ENCODE peak calls at places on chromosome 16, in four cellular contexts. One of them, this sample, is unnamed.

GRCh38 chr16:75385507-75386152 is 47.7 kb downstream of the CFDP1 start:
- DNase-seq in HEK293T: peak; percentile 30
- DNase-seq in effector memory CD4-positive, alpha-beta T cell: no peak
- DNase-seq in nucleus accumbens: no peak
- DNase-seq in this sample: no peak

GRCh38 chr16:74570412-74571301 is 36.3 kb downstream of the GLG1 start:
- DNase-seq in nucleus accumbens: no peak
- DNase-seq in HEK293T: no peak
- DNase-seq in effector memory CD4-positive, alpha-beta T cell: no peak
- DNase-seq in this sample: no peak

GRCh38 chr16:87263418-87264052 is 53.7 kb downstream of the C16orf95 start:
- DNase-seq in nucleus accumbens: no peak
- DNase-seq in effector memory CD4-positive, alpha-beta T cell: no peak
- DNase-seq in HEK293T: no peak
- DNase-seq in this sample: no peak

GRCh38 chr16:85553436-85554113 is 59.5 kb upstream of the GSE1 start:
- DNase-seq in HEK293T: peak; percentile 51
- DNase-seq in nucleus accumbens: no peak
- DNase-seq in effector memory CD4-positive, alpha-beta T cell: peak; percentile 16
- DNase-seq in this sample: no peak

GRCh38 chr16:46974352-46974751 is 878 bp upstream of the DNAJA2 start:
- DNase-seq in HEK293T: peak; percentile 22
- DNase-seq in effector memory CD4-positive, alpha-beta T cell: no peak
- DNase-seq in nucleus accumbens: no peak
- DNase-seq in this sample: no peak

GRCh38 chr16:46712911-46713310 is 23.5 kb downstream of the ORC6 start:
- DNase-seq in effector memory CD4-positive, alpha-beta T cell: no peak
- DNase-seq in HEK293T: no peak
- DNase-seq in nucleus accumbens: no peak
- DNase-seq in this sample: no peak

GRCh38 chr16:69626256-69626655 is 60.5 kb downstream of the NFAT5 start:
- DNase-seq in HEK293T: no peak
- DNase-seq in effector memory CD4-positive, alpha-beta T cell: no peak
- DNase-seq in nucleus accumbens: no peak
- DNase-seq in this sample: no peak

GRCh38 chr16:57764006-57764340 is 28.4 kb downstream of the KATNB1 start:
- DNase-seq in HEK293T: no peak
- DNase-seq in effector memory CD4-positive, alpha-beta T cell: no peak
- DNase-seq in nucleus accumbens: no peak
- DNase-seq in this sample: no peak

GRCh38 chr16:2720719-2721633 is 952 bp upstream of the PRSS27 start:
- DNase-seq in nucleus accumbens: peak; percentile 36
- DNase-seq in HEK293T: peak; percentile 92
- DNase-seq in effector memory CD4-positive, alpha-beta T cell: peak; percentile 77
- DNase-seq in this sample: peak; percentile 82

GRCh38 chr16:13913374-13914292 is 6.3 kb upstream of the ERCC4 start:
- DNase-seq in nucleus accumbens: no peak
- DNase-seq in effector memory CD4-positive, alpha-beta T cell: no peak
- DNase-seq in HEK293T: no peak
- DNase-seq in this sample: no peak

GRCh38 chr16:87832759-87833502 is 36.4 kb downstream of the SLC7A5 start:
- DNase-seq in nucleus accumbens: no peak
- DNase-seq in HEK293T: no peak
- DNase-seq in effector memory CD4-positive, alpha-beta T cell: no peak
- DNase-seq in this sample: no peak

GRCh38 chr16:15502041-15502725 is 67.8 kb downstream of the BMERB1 start:
- DNase-seq in nucleus accumbens: no peak
- DNase-seq in HEK293T: peak; percentile 74
- DNase-seq in effector memory CD4-positive, alpha-beta T cell: no peak
- DNase-seq in this sample: no peak

GRCh38 chr16:13907431-13907830 is 12.5 kb upstream of the ERCC4 start:
- DNase-seq in HEK293T: no peak
- DNase-seq in effector memory CD4-positive, alpha-beta T cell: no peak
- DNase-seq in nucleus accumbens: no peak
- DNase-seq in this sample: no peak

GRCh38 chr16:84378099-84378498 is 9.8 kb downstream of the ATP2C2 start:
- DNase-seq in HEK293T: no peak
- DNase-seq in effector memory CD4-positive, alpha-beta T cell: no peak
- DNase-seq in nucleus accumbens: no peak
- DNase-seq in this sample: no peak

GRCh38 chr16:87077750-87078127 is 239.5 kb downstream of the C16orf95 start:
- DNase-seq in HEK293T: no peak
- DNase-seq in effector memory CD4-positive, alpha-beta T cell: no peak
- DNase-seq in nucleus accumbens: no peak
- DNase-seq in this sample: no peak

GRCh38 chr16:4535627-4536108 is 2.9 kb downstream of the CDIP1 start:
- DNase-seq in HEK293T: no peak
- DNase-seq in nucleus accumbens: no peak
- DNase-seq in effector memory CD4-positive, alpha-beta T cell: no peak
- DNase-seq in this sample: no peak

GRCh38 chr16:20740007-20740883 is 1.4 kb downstream of the THUMPD1 start:
- DNase-seq in HEK293T: no peak
- DNase-seq in nucleus accumbens: no peak
- DNase-seq in effector memory CD4-positive, alpha-beta T cell: no peak
- DNase-seq in this sample: no peak

GRCh38 chr16:67993207-67994036 is 5.9 kb downstream of the DPEP2 start:
- DNase-seq in effector memory CD4-positive, alpha-beta T cell: peak; percentile 66
- DNase-seq in HEK293T: peak; percentile 91
- DNase-seq in nucleus accumbens: peak; percentile 23
- DNase-seq in this sample: peak; percentile 45

GRCh38 chr16:89598199-89598598 is 15.2 kb upstream of the DPEP1 start:
- DNase-seq in HEK293T: peak; percentile 35
- DNase-seq in effector memory CD4-positive, alpha-beta T cell: no peak
- DNase-seq in nucleus accumbens: no peak
- DNase-seq in this sample: no peak

GRCh38 chr16:30368122-30368791 is 2.0 kb downstream of the TBC1D10B start:
- DNase-seq in HEK293T: no peak
- DNase-seq in nucleus accumbens: no peak
- DNase-seq in effector memory CD4-positive, alpha-beta T cell: no peak
- DNase-seq in this sample: no peak

GRCh38 chr16:46883353-46883689 is 841 bp upstream of the GPT2 start:
- DNase-seq in HEK293T: no peak
- DNase-seq in nucleus accumbens: peak; percentile 47
- DNase-seq in effector memory CD4-positive, alpha-beta T cell: no peak
- DNase-seq in this sample: no peak

GRCh38 chr16:57889960-57890751 is 80.8 kb downstream of the CNGB1 start:
- DNase-seq in effector memory CD4-positive, alpha-beta T cell: no peak
- DNase-seq in HEK293T: no peak
- DNase-seq in nucleus accumbens: no peak
- DNase-seq in this sample: no peak

GRCh38 chr16:4511441-4512082 is 27.0 kb downstream of the CDIP1 start:
- DNase-seq in effector memory CD4-positive, alpha-beta T cell: no peak
- DNase-seq in nucleus accumbens: peak; percentile 23
- DNase-seq in HEK293T: peak; percentile 71
- DNase-seq in this sample: peak; percentile 55

GRCh38 chr16:3646348-3646920 is 8.1 kb upstream of the DNASE1 start:
- DNase-seq in nucleus accumbens: no peak
- DNase-seq in effector memory CD4-positive, alpha-beta T cell: no peak
- DNase-seq in HEK293T: peak; percentile 7
- DNase-seq in this sample: no peak

GRCh38 chr16:89283449-89283848 is 65.9 kb downstream of the ZNF778 start:
- DNase-seq in effector memory CD4-positive, alpha-beta T cell: no peak
- DNase-seq in nucleus accumbens: no peak
- DNase-seq in HEK293T: no peak
- DNase-seq in this sample: no peak

GRCh38 chr16:84650062-84650991 is 2.0 kb downstream of the KLHL36 start:
- DNase-seq in effector memory CD4-positive, alpha-beta T cell: no peak
- DNase-seq in HEK293T: no peak
- DNase-seq in nucleus accumbens: no peak
- DNase-seq in this sample: no peak

GRCh38 chr16:1498899-1499676 is 5.9 kb downstream of the TELO2 start:
- DNase-seq in nucleus accumbens: no peak
- DNase-seq in effector memory CD4-positive, alpha-beta T cell: no peak
- DNase-seq in HEK293T: no peak
- DNase-seq in this sample: no peak

GRCh38 chr16:5560084-5560483 is 462.5 kb upstream of the EEF2KMT start:
- DNase-seq in effector memory CD4-positive, alpha-beta T cell: no peak
- DNase-seq in nucleus accumbens: no peak
- DNase-seq in HEK293T: no peak
- DNase-seq in this sample: no peak

GRCh38 chr16:11716330-11716729 is 26.3 kb downstream of the TXNDC11 start:
- DNase-seq in effector memory CD4-positive, alpha-beta T cell: no peak
- DNase-seq in nucleus accumbens: no peak
- DNase-seq in HEK293T: no peak
- DNase-seq in this sample: no peak

GRCh38 chr16:4415538-4416199 is 727 bp downstream of the CORO7 start:
- DNase-seq in HEK293T: peak; percentile 37
- DNase-seq in nucleus accumbens: peak; percentile 56
- DNase-seq in effector memory CD4-positive, alpha-beta T cell: peak; percentile 51
- DNase-seq in this sample: no peak

GRCh38 chr16:8620535-8620934 is 963 bp upstream of the METTL22 start:
- DNase-seq in nucleus accumbens: no peak
- DNase-seq in HEK293T: no peak
- DNase-seq in effector memory CD4-positive, alpha-beta T cell: no peak
- DNase-seq in this sample: no peak

GRCh38 chr16:749010-749409 is 8.2 kb upstream of the CIAO3 start:
- DNase-seq in HEK293T: no peak
- DNase-seq in nucleus accumbens: no peak
- DNase-seq in effector memory CD4-positive, alpha-beta T cell: no peak
- DNase-seq in this sample: no peak

GRCh38 chr16:47358816-47359215 is 102.0 kb downstream of the ITFG1 start:
- DNase-seq in nucleus accumbens: no peak
- DNase-seq in effector memory CD4-positive, alpha-beta T cell: no peak
- DNase-seq in HEK293T: no peak
- DNase-seq in this sample: no peak

This sample was measured in dorsolateral prefrontal cortex.